ENCODE peak calls at places on chromosomes 6 and 20, in five cellular contexts. B is PC-3, T is fibroblast of lung, E is IMR-90, A is H1. X is an unnamed sample.

GRCh38 chr6:74073896-74074295 is 377.9 kb downstream of the CD109 start:
- DNase-seq in B (peak; percentile 32), T (peak; percentile 42), E (peak; percentile 60), A (no peak), X (peak; percentile 76)

GRCh38 chr6:77332915-77333623 is 130.2 kb downstream of the HTR1B start:
- DNase-seq in B (no peak), T (no peak), E (no peak), A (no peak), X (no peak)

GRCh38 chr20:9375221-9375681 is 139.1 kb upstream of the LAMP5 start:
- DNase-seq in B (no peak), T (no peak), E (peak; percentile 71), A (no peak), X (no peak)

GRCh38 chr6:153804755-153805330 is 234.2 kb upstream of the OPRM1 start:
- DNase-seq in B (no peak), T (no peak), E (no peak), A (no peak), X (no peak)

GRCh38 chr6:139448094-139448649 is 73.7 kb upstream of the CITED2 start:
- DNase-seq in B (no peak), T (peak; percentile 54), E (peak; percentile 63), A (no peak), X (no peak)

GRCh38 chr6:41577865-41578713 is 31.9 kb downstream of the FOXP4 start:
- DNase-seq in B (peak; percentile 89), T (peak; percentile 68), E (peak; percentile 51), A (no peak), X (peak; percentile 91)

GRCh38 chr6:35713426-35713825 is 23.4 kb upstream of the ARMC12 start:
- DNase-seq in B (no peak), T (no peak), E (no peak), A (no peak), X (no peak)

GRCh38 chr6:43725643-43726580 is 38.3 kb upstream of the MRPS18A start:
- DNase-seq in B (no peak), T (no peak), E (no peak), A (no peak), X (peak; percentile 62)

GRCh38 chr6:12504325-12504966 is 212.1 kb upstream of the PHACTR1 start:
- DNase-seq in B (peak; percentile 74), T (no peak), E (peak; percentile 14), A (no peak), X (peak; percentile 39)

GRCh38 chr6:41159415-41160082 is 3.4 kb downstream of the TREM2 start:
- DNase-seq in B (no peak), T (no peak), E (peak; percentile 23), A (peak; percentile 17), X (no peak)

GRCh38 chr6:22068561-22069346 is 228.1 kb downstream of the PRL start:
- DNase-seq in B (no peak), T (no peak), E (no peak), A (no peak), X (no peak)

GRCh38 chr20:19004975-19005374 is 191.4 kb downstream of the SCP2D1 start:
- DNase-seq in B (no peak), T (no peak), E (no peak), A (no peak), X (no peak)

GRCh38 chr6:115896538-115897129 is 164.1 kb downstream of the FRK start:
- DNase-seq in B (peak; percentile 62), T (peak; percentile 16), E (peak; percentile 29), A (no peak), X (no peak)

GRCh38 chr6:133764011-133764812 is 124.7 kb upstream of the TCF21 start:
- DNase-seq in B (peak; percentile 15), T (peak; percentile 84), E (peak; percentile 79), A (no peak), X (no peak)

GRCh38 chr20:57059055-57059617 is 207.3 kb downstream of the BMP7 start:
- DNase-seq in B (no peak), T (no peak), E (no peak), A (no peak), X (no peak)

GRCh38 chr6:5499644-5500306 is 238.5 kb downstream of the FARS2 start:
- DNase-seq in B (peak; percentile 85), T (peak; percentile 77), E (peak; percentile 76), A (no peak), X (peak; percentile 52)

GRCh38 chr6:114240800-114241199 is 102.0 kb downstream of the HS3ST5 start:
- DNase-seq in B (peak; percentile 47), T (no peak), E (no peak), A (no peak), X (no peak)

GRCh38 chr6:132058975-132059374 is 107.8 kb upstream of the CCN2 start:
- DNase-seq in B (no peak), T (no peak), E (peak; percentile 42), A (no peak), X (peak; percentile 79)

GRCh38 chr6:132401120-132401940 is at the start of gene MOXD1:
- DNase-seq in B (peak; percentile 61), T (peak; percentile 58), E (peak; percentile 37), A (peak; percentile 83), X (peak; percentile 95)

GRCh38 chr6:136927313-136927712 is 5.2 kb downstream of the SLC35D3 start:
- DNase-seq in B (peak; percentile 6), T (no peak), E (peak; percentile 10), A (peak; percentile 57), X (peak; percentile 31)

GRCh38 chr6:75693534-75693933 is 55.5 kb upstream of the MYO6 start:
- DNase-seq in B (peak; percentile 8), T (peak; percentile 13), E (peak; percentile 62), A (no peak), X (peak; percentile 69)

GRCh38 chr20:5947276-5947675 is 3.1 kb downstream of the TRMT6 start:
- DNase-seq in B (peak; percentile 80), T (no peak), E (no peak), A (no peak), X (peak; percentile 29)

GRCh38 chr20:62217913-62218773 is 1.9 kb downstream of the HRH3 start:
- DNase-seq in B (no peak), T (no peak), E (no peak), A (no peak), X (no peak)

GRCh38 chr6:13496508-13497180 is 9.2 kb upstream of the GFOD1 start:
- DNase-seq in B (peak; percentile 57), T (peak; percentile 27), E (no peak), A (no peak), X (no peak)

GRCh38 chr20:24382775-24383174 is 86.7 kb upstream of the SYNDIG1 start:
- DNase-seq in B (no peak), T (no peak), E (no peak), A (no peak), X (no peak)

GRCh38 chr6:120083186-120083585 is 733.6 kb upstream of the MAN1A1 start:
- DNase-seq in B (no peak), T (no peak), E (no peak), A (no peak), X (no peak)

GRCh38 chr20:63493563-63494020 is 5.3 kb downstream of the EEF1A2 start:
- DNase-seq in B (no peak), T (no peak), E (no peak), A (no peak), X (peak; percentile 44)

GRCh38 chr6:17200395-17200794 is 80.8 kb upstream of the RBM24 start:
- DNase-seq in B (no peak), T (no peak), E (no peak), A (peak; percentile 90), X (no peak)

GRCh38 chr6:134774244-134774643 is 175.7 kb downstream of the ALDH8A1 start:
- DNase-seq in B (peak; percentile 13), T (peak; percentile 85), E (peak; percentile 93), A (no peak), X (no peak)

GRCh38 chr6:87029711-87030314 is 65.1 kb downstream of the CGA start:
- DNase-seq in B (peak; percentile 53), T (peak; percentile 55), E (peak; percentile 72), A (no peak), X (no peak)

GRCh38 chr6:134636221-134636830 is 313.6 kb downstream of the ALDH8A1 start:
- DNase-seq in B (no peak), T (no peak), E (peak; percentile 39), A (no peak), X (no peak)

GRCh38 chr6:34568341-34568680 is 12.2 kb upstream of the SPDEF start:
- DNase-seq in B (no peak), T (no peak), E (no peak), A (no peak), X (peak; percentile 84)

GRCh38 chr6:90780141-90780540 is 193.3 kb upstream of the MAP3K7 start:
- DNase-seq in B (no peak), T (no peak), E (no peak), A (no peak), X (no peak)

GRCh38 chr6:161523367-161523766 is 249.5 kb upstream of the AGPAT4 start:
- DNase-seq in B (no peak), T (no peak), E (no peak), A (no peak), X (no peak)

GRCh38 chr6:104771258-104771832 is 88.4 kb downstream of the HACE1 start:
- DNase-seq in B (peak; percentile 45), T (peak; percentile 11), E (peak; percentile 44), A (no peak), X (no peak)

GRCh38 chr6:128806274-128806673 is 76.7 kb upstream of the LAMA2 start:
- DNase-seq in B (no peak), T (no peak), E (no peak), A (no peak), X (no peak)

GRCh38 chr20:24662756-24663399 is 193.4 kb downstream of the SYNDIG1 start:
- DNase-seq in B (no peak), T (peak; percentile 16), E (peak; percentile 48), A (no peak), X (peak; percentile 62)

GRCh38 chr6:135506270-135506997 is 8.9 kb upstream of the AHI1 start:
- DNase-seq in B (peak; percentile 69), T (peak; percentile 51), E (peak; percentile 74), A (no peak), X (no peak)

GRCh38 chr6:47071681-47072080 is 29.5 kb upstream of the ADGRF1 start:
- DNase-seq in B (no peak), T (no peak), E (no peak), A (no peak), X (no peak)

GRCh38 chr20:47754946-47755652 is 30.2 kb downstream of the SULF2 start:
- DNase-seq in B (no peak), T (no peak), E (no peak), A (no peak), X (no peak)
- H4K20me1 ChIP-seq in B (peaks cover 30% of the 10 kb centered on the region), T (no peaks in the 10 kb centered on the region), E (no peaks in the 10 kb centered on the region), A (no peaks in the 10 kb centered on the region), X (no peaks in the 10 kb centered on the region)

GRCh38 chr6:3281669-3282460 is 23.1 kb downstream of the PSMG4 start:
- DNase-seq in B (peak; percentile 97), T (peak; percentile 99), E (peak; percentile 85), A (no peak), X (peak; percentile 95)
- H4K20me1 ChIP-seq in B (no peaks in the 10 kb centered on the region), T (no peaks in the 10 kb centered on the region), E (peaks cover 26% of the 10 kb centered on the region), A (peaks cover 1% of the 10 kb centered on the region), X (no peaks in the 10 kb centered on the region)

GRCh38 chr6:142913036-142913510 is 31.9 kb downstream of the HIVEP2 start:
- DNase-seq in B (no peak), T (no peak), E (no peak), A (no peak), X (no peak)
- H4K20me1 ChIP-seq in B (no peaks in the 10 kb centered on the region), T (no peaks in the 10 kb centered on the region), E (no peaks in the 10 kb centered on the region), A (no peaks in the 10 kb centered on the region), X (peaks cover 4% of the 10 kb centered on the region)

DNA sequence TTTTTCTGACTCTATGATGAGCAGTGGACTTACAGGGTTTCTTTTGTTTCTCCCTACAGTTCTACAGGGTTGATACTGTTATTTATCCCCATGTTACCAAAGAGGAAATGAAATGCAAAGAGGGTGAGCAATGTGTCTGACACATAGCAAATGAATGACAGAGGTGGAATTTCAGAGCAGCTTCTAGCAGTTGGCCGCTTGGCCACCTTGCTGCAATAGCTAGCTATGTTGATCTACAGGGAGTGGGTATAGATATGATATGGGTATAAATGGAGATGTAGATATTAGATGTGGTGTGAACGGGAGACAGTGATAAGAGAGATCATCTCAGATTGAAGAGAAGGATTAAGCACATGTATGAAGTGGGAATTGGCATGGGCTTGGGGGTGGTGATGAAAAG is 10.9 kb upstream of the SLC22A3 start:
- DNase-seq in B (peak; percentile 72), T (peak; percentile 70), E (no peak), A (no peak), X (no peak)
- H4K20me1 ChIP-seq in B (no peaks in the 10 kb centered on the region), T (no peaks in the 10 kb centered on the region), E (no peaks in the 10 kb centered on the region), A (no peaks in the 10 kb centered on the region), X (no peaks in the 10 kb centered on the region)